ENCODE peak calls at places on chromosomes 7 and 10, in five cellular contexts. V, C, M, X and B are unnamed samples.

GRCh38 chr10:44801383-44802327 is 109.5 kb upstream of the TMEM72 start:
- DNase-seq in V (peak), M (peak), X (no peak), C (peak), B (peak)

GRCh38 chr10:69801434-69802315 is at the start of gene COL13A1:
- DNase-seq in X (no peak), C (peak), M (no peak), V (peak), B (peak)

GRCh38 chr7:23333671-23334246 is 34.6 kb downstream of the MALSU1 start:
- DNase-seq in V (no peak), C (peak), X (no peak), M (no peak), B (peak)

GRCh38 chr7:112173214-112173905 is 32.8 kb downstream of the DOCK4 start:
- DNase-seq in C (peak), X (no peak), V (no peak), M (no peak), B (no peak)

GRCh38 chr7:45342236-45342635 is 184.6 kb downstream of the RAMP3 start:
- DNase-seq in M (no peak), V (no peak), C (no peak), X (no peak), B (no peak)

GRCh38 chr7:104230606-104231005 is 22.8 kb upstream of the ORC5 start:
- DNase-seq in M (no peak), X (no peak), C (peak), V (no peak), B (peak)

GRCh38 chr10:83375274-83375673 is 764.0 kb upstream of the GHITM start:
- DNase-seq in V (no peak), M (no peak), X (no peak), C (no peak), B (no peak)

GRCh38 chr10:14648936-14649335 is 125.8 kb downstream of the FAM107B start:
- DNase-seq in C (no peak), V (no peak), M (no peak), X (no peak), B (no peak)

GRCh38 chr10:51137741-51138529 is 63.6 kb downstream of the PRKG1 start:
- DNase-seq in M (no peak), V (no peak), X (no peak), C (peak), B (peak)

GRCh38 chr10:71314028-71314693 is 4.9 kb upstream of the SLC29A3 start:
- DNase-seq in M (no peak), C (peak), X (peak), V (no peak), B (peak)

GRCh38 chr7:51428226-51428887 is 111.7 kb upstream of the COBL start:
- DNase-seq in V (no peak), C (no peak), X (no peak), M (no peak), B (peak)

GRCh38 chr7:12711124-12711523 is 23.7 kb downstream of the ARL4A start:
- DNase-seq in V (no peak), C (no peak), M (no peak), X (no peak), B (no peak)

GRCh38 chr10:21100871-21101514 is 203.9 kb upstream of the NEBL start:
- DNase-seq in C (peak), M (no peak), V (no peak), X (no peak), B (peak)

GRCh38 chr7:47625861-47626444 is 44.0 kb upstream of the TNS3 start:
- DNase-seq in V (no peak), M (no peak), C (no peak), X (no peak), B (no peak)

DNA sequence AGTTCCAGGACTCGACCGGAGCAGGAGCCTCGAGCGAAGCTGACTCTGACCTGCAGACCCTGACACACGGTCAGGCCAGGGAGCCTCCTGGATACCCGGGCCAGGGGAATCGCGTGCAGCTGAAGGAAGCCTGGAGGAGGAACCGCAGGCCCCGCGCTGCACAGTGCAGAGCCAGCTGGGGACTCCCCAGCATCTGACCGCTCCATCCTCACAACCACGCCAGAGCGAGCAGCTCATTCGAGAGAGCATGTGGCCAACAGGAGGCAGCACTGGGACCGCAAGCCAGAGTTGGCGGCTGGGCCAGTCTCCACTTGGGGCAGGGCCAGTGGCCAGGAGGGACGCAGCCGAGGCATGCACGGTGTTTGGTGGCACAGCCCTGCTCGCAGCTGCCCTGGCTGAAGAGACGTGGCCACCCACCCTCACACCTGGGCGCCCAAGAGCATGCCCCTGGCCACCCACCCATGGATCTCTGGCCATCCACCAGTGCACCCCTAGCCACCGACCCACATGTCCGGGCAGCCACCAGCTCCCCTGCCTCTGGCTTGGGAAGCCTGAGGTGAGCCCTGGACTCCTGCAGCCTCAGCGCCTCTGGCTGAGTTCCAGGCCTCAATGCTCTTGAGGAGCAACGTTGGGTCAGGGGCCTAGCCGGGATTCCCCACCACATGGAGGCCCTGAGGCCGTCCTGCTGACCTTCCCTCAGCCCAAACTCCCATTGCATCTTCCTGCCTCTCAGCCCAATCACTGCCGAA is 213.9 kb downstream of the ELFN1 start:
- DNase-seq in X (no peak), M (no peak), C (no peak), V (no peak), B (no peak)
- TF ChIP-seq CTCF in X (no peak), M (no peak), C (no peak), V (no peak), B (no peak)

DNA sequence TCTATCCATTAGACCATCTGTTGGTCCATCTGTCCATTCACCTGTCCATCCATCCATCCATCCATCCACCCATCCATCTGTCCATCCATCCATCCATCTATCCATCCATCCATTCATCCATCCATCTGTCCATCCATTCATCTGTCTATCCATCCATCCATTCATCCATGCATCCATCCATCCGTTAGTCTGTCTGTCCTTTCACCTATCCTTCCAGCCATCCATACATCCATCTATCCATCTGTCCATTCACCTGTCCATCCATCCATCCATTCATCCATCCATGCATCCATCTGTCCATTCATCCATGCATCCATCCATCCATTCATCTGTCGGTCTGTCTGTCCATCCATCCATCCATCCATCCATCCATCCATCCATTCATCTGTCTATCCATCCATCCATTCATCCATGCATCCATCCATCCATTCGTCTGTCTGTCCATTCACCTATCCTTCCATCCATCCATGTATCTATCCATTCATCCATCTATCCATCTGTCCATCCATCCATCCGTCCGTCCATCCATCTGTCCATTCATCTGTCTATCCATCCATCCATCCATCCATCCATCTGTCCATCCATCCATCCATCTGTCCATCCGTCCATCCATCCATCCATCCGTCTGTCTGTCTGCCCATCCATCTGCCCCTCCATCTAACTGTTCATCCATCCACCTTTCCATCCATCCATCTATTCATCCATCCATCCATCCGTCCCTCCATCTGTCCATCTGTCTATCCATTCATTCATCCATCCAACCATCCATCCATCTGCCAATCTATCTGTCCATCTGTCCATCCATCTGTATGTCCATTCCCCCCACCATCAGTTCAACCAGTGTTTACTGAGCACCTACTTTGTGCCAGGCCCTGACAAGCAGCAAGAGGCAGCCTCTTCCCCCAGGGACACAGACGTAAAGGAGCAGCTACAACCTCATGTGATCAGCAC is 4.8 kb upstream of the LFNG start:
- DNase-seq in M (no peak), C (no peak), X (no peak), V (no peak), B (no peak)
- TF ChIP-seq CTCF in M (no peak), C (no peak), X (no peak), V (no peak), B (no peak)

DNA sequence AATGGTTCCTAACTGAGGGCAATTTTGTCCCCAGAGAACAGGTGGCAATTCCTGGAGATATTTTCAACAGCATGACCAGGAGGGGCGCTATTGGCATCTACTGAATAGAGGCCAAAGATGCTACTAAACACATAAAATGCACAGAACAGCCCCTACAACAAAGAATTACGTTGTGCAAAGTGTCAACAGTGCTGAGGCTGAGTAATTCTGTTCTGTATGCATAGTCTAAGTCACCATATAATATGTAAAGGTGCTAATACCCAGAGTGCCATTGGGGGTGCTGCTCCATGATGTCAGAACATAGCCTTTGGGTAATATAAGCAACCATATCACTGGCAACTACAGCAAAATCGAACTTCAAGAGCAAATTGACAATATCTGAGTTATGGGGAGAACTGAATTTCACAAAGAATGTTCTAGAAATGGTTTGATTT is 213.3 kb upstream of the PHYHIPL start:
- DNase-seq in X (peak), C (no peak), M (no peak), V (no peak), B (no peak)
- TF ChIP-seq CTCF in X (peak), C (peak), M (no peak), V (peak), B (peak)

DNA sequence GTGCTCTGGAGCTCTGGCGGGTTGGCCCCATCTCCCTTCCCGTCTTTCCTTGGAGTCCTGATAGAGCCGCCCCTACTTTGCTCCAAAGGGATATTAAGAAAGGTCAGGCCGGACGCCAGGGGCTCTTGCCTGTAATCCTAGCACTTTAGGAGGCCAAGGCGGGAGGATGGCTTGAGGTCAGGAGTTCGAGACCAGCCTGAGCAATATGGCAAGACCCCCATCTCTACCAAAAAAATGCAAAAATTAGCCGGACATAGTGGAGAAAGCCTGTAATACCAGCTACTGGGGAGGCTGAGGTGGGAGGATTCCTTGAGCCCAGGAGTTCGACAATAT is 313 bp upstream of the MLXIPL start:
- DNase-seq in C (no peak), X (no peak), V (no peak), M (no peak), B (no peak)
- TF ChIP-seq CTCF in C (no peak), X (no peak), V (no peak), M (no peak), B (no peak)

GRCh38 chr7:76293407-76293901 is 9.0 kb upstream of the HSPB1 start:
- DNase-seq in M (no peak), C (no peak), X (no peak), V (no peak), B (no peak)

GRCh38 chr7:76294344-76295024 is 8.0 kb upstream of the HSPB1 start:
- DNase-seq in M (peak), V (peak), C (peak), X (peak), B (peak)

GRCh38 chr7:76291346-76292205 is 10.9 kb upstream of the HSPB1 start:
- DNase-seq in M (peak), V (peak), C (peak), X (peak), B (peak)

GRCh38 chr7:76296743-76297740 is 5.4 kb upstream of the HSPB1 start:
- DNase-seq in V (peak), M (no peak), C (peak), X (no peak), B (peak)

DNA sequence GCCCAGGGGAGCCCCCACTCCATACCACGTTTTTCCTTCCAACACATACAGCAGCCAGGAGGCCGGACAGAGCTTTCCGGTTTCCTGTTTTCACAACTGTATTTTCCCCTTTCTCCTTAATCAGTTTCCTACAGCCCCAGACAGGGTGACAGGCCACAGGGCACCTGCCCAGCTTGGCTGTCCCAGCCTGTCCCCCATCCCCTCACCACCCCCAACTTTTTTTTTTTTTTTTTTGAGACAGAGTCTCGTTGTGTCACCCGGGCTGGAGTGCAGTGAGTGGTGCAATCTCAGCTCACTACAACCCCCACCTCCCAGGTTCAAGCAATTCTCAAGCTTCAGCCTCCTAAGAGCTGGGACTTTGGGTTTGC is 10.3 kb upstream of the HSPB1 start:
- DNase-seq in C (peak), X (no peak), M (no peak), V (no peak), B (peak)
- TF ChIP-seq CTCF in C (no peak), X (no peak), M (no peak), V (no peak), B (no peak)

DNA sequence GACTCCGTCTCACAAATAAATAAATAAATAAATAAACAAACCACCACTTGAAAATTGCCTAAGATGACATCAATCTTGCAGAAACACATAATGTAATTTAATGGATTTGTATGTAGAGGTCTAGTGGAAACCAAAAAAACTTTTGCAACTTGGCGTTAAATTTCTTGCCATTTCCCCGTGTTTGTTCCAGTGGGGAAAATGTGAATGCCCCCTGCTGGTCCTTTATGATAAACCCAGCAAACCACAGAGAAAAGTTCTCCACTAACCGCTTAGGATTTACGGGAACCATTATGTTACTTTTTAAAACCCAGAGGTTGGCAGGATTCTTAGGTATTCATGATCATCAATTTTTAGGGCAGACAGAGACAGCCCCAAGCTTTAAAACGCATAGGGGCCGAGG is 32.5 kb downstream of the LAMB4 start:
- DNase-seq in X (peak), V (no peak), M (no peak), C (peak), B (no peak)
- TF ChIP-seq CTCF in X (peak), V (peak), M (peak), C (peak), B (peak)

DNA sequence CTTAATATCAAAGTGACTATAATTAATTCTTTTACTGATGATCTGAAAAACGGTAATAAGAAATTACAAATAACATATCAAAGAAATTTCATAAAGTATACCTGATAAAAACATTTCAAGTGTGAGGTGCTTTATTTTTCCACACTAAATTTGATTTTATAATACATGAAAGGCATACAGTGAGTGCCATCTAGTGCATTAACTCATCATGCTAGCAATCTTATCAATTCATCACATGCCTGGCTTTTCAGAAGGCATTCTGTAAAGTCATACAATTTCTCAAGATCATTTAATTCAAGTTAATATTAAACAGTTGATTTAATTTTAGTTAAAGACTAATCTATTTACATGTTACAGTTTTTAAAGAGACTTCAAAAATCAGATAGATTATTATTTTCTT is 1020.9 kb downstream of the GATA3 start:
- DNase-seq in V (no peak), X (no peak), M (no peak), C (peak), B (peak)
- TF ChIP-seq CTCF in V (no peak), X (no peak), M (no peak), C (no peak), B (peak)

GRCh38 chr7:3987426-3987927 is 686.4 kb downstream of the SDK1 start:
- DNase-seq in V (no peak), C (no peak), X (no peak), M (no peak), B (no peak)

GRCh38 chr7:3994764-3995163 is 687.3 kb upstream of the FOXK1 start:
- DNase-seq in V (no peak), X (no peak), M (no peak), C (no peak), B (no peak)

GRCh38 chr7:3995187-3995586 is 686.9 kb upstream of the FOXK1 start:
- DNase-seq in C (no peak), M (no peak), V (no peak), X (no peak), B (no peak)

GRCh38 chr7:3992841-3993240 is 689.3 kb upstream of the FOXK1 start:
- DNase-seq in V (no peak), M (no peak), X (no peak), C (no peak), B (no peak)

GRCh38 chr7:3991771-3992231 is 690.3 kb upstream of the FOXK1 start:
- DNase-seq in X (no peak), C (no peak), V (no peak), M (no peak), B (no peak)
- TF ChIP-seq CTCF in X (no peak), C (no peak), V (no peak), M (no peak), B (no peak)